ENCODE peak calls at places on chromosome 20, in four cellular contexts. C is PC-3, X is HCT116, W is Karpas-422. M is an unnamed sample.

GRCh38 chr20:17835240-17835940 is 133.2 kb downstream of the SNX5 start:
- DNase-seq in C (peak), X (peak), W (no peak), M (no peak)

GRCh38 chr20:346640-347316 is at the start of gene NRSN2:
- DNase-seq in C (peak), X (no peak), W (peak), M (no peak)

GRCh38 chr20:63128367-63128766 is 87.6 kb downstream of the YTHDF1 start:
- DNase-seq in C (no peak), X (no peak), W (no peak), M (no peak)

GRCh38 chr20:54207743-54208491 is at the start of gene PFDN4:
- DNase-seq in C (peak), X (peak), W (peak), M (peak)

GRCh38 chr20:35200255-35200654 is 26.2 kb upstream of the MMP24 start:
- DNase-seq in C (peak), X (no peak), W (no peak), M (no peak)

GRCh38 chr20:57076951-57077350 is 189.5 kb downstream of the BMP7 start:
- DNase-seq in C (peak), X (no peak), W (no peak), M (no peak)

GRCh38 chr20:33125983-33126382 is 42.0 kb upstream of the BPIFA2 start:
- DNase-seq in C (no peak), X (no peak), W (no peak), M (no peak)

GRCh38 chr20:43372051-43372450 is 85.6 kb upstream of the SRSF6 start:
- DNase-seq in C (no peak), X (no peak), W (no peak), M (no peak)

GRCh38 chr20:53364617-53365016 is 229.0 kb downstream of the ZNF217 start:
- DNase-seq in C (no peak), X (no peak), W (no peak), M (no peak)

GRCh38 chr20:57387463-57387862 is 3.7 kb upstream of the RBM38 start:
- DNase-seq in C (no peak), X (no peak), W (no peak), M (peak)

GRCh38 chr20:41335591-41335990 is 5.0 kb upstream of the LPIN3 start:
- DNase-seq in C (no peak), X (no peak), W (no peak), M (no peak)

GRCh38 chr20:29443819-29444218 is 1813.6 kb upstream of the DEFB115 start:
- DNase-seq in C (no peak), X (no peak), W (peak), M (no peak)

GRCh38 chr20:36497856-36498255 is 43.5 kb upstream of the MYL9 start:
- DNase-seq in C (no peak), X (no peak), W (no peak), M (no peak)

GRCh38 chr20:61317966-61318520 is 66.0 kb downstream of the CDH4 start:
- DNase-seq in C (no peak), X (no peak), W (no peak), M (no peak)

GRCh38 chr20:52493177-52493711 is 301.7 kb upstream of the ZFP64 start:
- DNase-seq in C (no peak), X (no peak), W (no peak), M (peak)

GRCh38 chr20:12837646-12838045 is 171.1 kb upstream of the SPTLC3 start:
- DNase-seq in C (no peak), X (no peak), W (no peak), M (no peak)

GRCh38 chr20:48359692-48360337 is 468.0 kb downstream of the PREX1 start:
- DNase-seq in C (no peak), X (no peak), W (no peak), M (peak)

GRCh38 chr20:53287357-53288042 is 306.1 kb downstream of the ZNF217 start:
- DNase-seq in C (no peak), X (no peak), W (no peak), M (no peak)

GRCh38 chr20:51700809-51701285 is 67.3 kb downstream of the ATP9A start:
- DNase-seq in C (peak), X (peak), W (peak), M (peak)

GRCh38 chr20:1904160-1904559 is 9.0 kb downstream of the SIRPA start:
- DNase-seq in C (no peak), X (no peak), W (no peak), M (no peak)

GRCh38 chr20:35002426-35003210 is 47.0 kb downstream of the MYH7B start:
- DNase-seq in C (no peak), X (no peak), W (no peak), M (no peak)

GRCh38 chr20:17680836-17681740 is 954 bp downstream of the RRBP1 start:
- DNase-seq in C (peak), X (no peak), W (peak), M (peak)

GRCh38 chr20:57772349-57772964 is 62.6 kb upstream of the PMEPA1 start:
- DNase-seq in C (peak), X (no peak), W (no peak), M (no peak)

GRCh38 chr20:22925613-22925983 is 109.5 kb upstream of the SSTR4 start:
- DNase-seq in C (peak), X (no peak), W (no peak), M (no peak)

GRCh38 chr20:15937179-15937578 is 636.1 kb downstream of the KIF16B start:
- DNase-seq in C (no peak), X (no peak), W (no peak), M (no peak)

GRCh38 chr20:1467082-1467354 is 369 bp upstream of the NSFL1C start:
- DNase-seq in C (no peak), X (no peak), W (no peak), M (no peak)

GRCh38 chr20:63628246-63628975 is 1.5 kb upstream of the GMEB2 start:
- DNase-seq in C (peak), X (peak), W (peak), M (peak)

GRCh38 chr20:5821627-5822215 is 71.5 kb downstream of the SHLD1 start:
- DNase-seq in C (no peak), X (no peak), W (no peak), M (no peak)

GRCh38 chr20:33262658-33263065 is 20.4 kb upstream of the BPIFB1 start:
- DNase-seq in C (peak), X (peak), W (peak), M (no peak)

DNA sequence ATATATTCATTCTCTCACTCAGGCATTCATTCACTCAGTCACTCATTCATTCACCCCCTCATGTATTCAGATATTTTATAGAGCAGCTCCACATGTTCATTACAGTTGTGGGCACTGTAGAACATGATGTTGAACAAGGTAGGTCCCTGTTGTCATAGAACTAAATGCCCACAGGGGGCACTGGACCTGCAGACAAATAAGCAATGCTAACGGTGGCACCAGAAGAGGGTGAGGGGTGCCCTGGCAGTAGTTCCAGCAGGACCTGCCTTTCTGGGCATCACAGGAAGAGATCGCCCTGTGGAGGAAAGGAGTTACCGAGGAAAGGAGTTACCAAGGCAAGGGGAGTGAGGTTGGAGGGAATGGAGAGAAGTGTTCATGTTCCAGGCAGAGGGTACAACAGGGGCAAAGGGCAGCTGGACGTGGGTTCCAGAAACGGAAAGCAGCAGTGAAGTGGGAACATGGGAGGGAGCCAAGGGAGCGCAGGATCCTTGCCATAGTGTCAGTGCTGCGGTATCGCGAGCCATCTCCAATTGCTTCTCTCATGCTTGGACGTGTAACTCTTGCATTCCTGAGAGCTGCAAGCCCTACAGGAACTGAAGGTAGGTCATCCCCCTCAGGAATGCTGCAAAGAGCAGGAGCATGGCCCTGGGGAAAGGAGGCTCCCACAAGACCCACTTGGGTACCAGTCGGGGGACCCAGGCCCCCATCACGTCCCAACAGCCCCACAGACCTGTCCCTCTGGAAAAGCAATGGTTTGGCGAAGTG is 128.2 kb downstream of the EDN3 start:
- DNase-seq in C (no peak), X (peak), W (peak), M (no peak)
- H2AFZ ChIP-seq in C (no peak), X (no peak), W (no peak), M (peak)

GRCh38 chr20:21808863-21809664 is 103.6 kb downstream of the PAX1 start:
- DNase-seq in C (peak), X (no peak), W (peak), M (peak)
- H2AFZ ChIP-seq in C (no peak), X (no peak), W (no peak), M (no peak)

GRCh38 chr20:3812259-3812681 is 8.1 kb upstream of the AP5S1 start:
- DNase-seq in C (no peak), X (no peak), W (no peak), M (no peak)
- H2AFZ ChIP-seq in C (no peak), X (no peak), W (no peak), M (no peak)

DNA sequence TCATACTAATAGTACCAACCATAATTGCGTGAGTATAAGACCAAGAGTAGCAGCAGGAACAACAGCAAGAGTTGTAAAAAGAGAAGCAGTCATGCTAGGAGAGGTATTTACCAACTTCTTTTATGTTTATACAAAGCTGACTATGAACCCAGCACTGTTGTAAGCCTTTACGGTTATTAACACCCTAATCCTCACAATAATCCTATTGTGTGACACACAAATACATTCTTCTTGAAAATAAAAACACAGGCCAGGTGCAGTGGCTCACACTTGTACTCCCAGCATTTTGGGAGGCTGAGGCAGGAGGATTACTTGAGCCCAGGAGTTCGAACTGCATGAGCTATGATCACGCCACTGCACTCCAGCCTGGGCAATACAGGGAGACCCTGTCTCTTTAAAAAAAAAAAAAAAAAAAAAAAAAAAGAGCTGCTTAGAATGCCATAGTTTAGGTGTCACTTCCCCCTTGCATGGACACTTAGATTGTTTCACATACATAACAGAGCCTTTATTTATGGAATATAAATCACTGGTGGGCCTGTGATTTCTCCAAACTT is 20.2 kb downstream of the HCK start:
- DNase-seq in C (no peak), X (no peak), W (no peak), M (no peak)
- H2AFZ ChIP-seq in C (no peak), X (no peak), W (no peak), M (no peak)

M was measured in MM.1S.